ENCODE peak calls at places on chromosomes 7 and 10, in four cellular contexts. One of them, this sample, is unnamed.

GRCh38 chr10:102421645-102422585 is 1.3 kb downstream of the FBXL15 start:
- DNase-seq in MM.1S: peak; percentile 66
- DNase-seq in heart left ventricle: no peak
- DNase-seq in IMR-90: no peak
- DNase-seq in this sample: peak; percentile 54

GRCh38 chr7:85030893-85031292 is 156.0 kb downstream of the SEMA3D start:
- DNase-seq in IMR-90: peak; percentile 79
- DNase-seq in MM.1S: peak; percentile 58
- DNase-seq in heart left ventricle: no peak
- DNase-seq in this sample: peak; percentile 4

GRCh38 chr10:22427890-22428571 is 82.7 kb downstream of the SPAG6 start:
- DNase-seq in MM.1S: no peak
- DNase-seq in heart left ventricle: no peak
- DNase-seq in IMR-90: peak; percentile 90
- DNase-seq in this sample: no peak

GRCh38 chr10:9596368-9596920 is 1421.2 kb upstream of the CELF2 start:
- DNase-seq in MM.1S: no peak
- DNase-seq in IMR-90: peak; percentile 62
- DNase-seq in heart left ventricle: no peak
- DNase-seq in this sample: no peak

GRCh38 chr7:151245360-151246160 is 2.9 kb downstream of the SMARCD3 start:
- DNase-seq in MM.1S: peak; percentile 49
- DNase-seq in heart left ventricle: peak; percentile 51
- DNase-seq in IMR-90: no peak
- DNase-seq in this sample: peak; percentile 92

GRCh38 chr7:114941692-114942091 is 19.8 kb downstream of the MDFIC start:
- DNase-seq in IMR-90: no peak
- DNase-seq in heart left ventricle: no peak
- DNase-seq in MM.1S: no peak
- DNase-seq in this sample: no peak

GRCh38 chr7:44196450-44196872 is 4.3 kb upstream of the YKT6 start:
- DNase-seq in IMR-90: peak; percentile 54
- DNase-seq in heart left ventricle: no peak
- DNase-seq in MM.1S: peak; percentile 24
- DNase-seq in this sample: peak; percentile 73

GRCh38 chr7:474605-475424 is 44.8 kb downstream of the PDGFA start:
- DNase-seq in IMR-90: no peak
- DNase-seq in heart left ventricle: peak; percentile 11
- DNase-seq in MM.1S: no peak
- DNase-seq in this sample: no peak

GRCh38 chr10:62024026-62024701 is 122.7 kb downstream of the ARID5B start:
- DNase-seq in MM.1S: no peak
- DNase-seq in IMR-90: no peak
- DNase-seq in heart left ventricle: no peak
- DNase-seq in this sample: no peak

GRCh38 chr7:132495931-132496330 is 80.3 kb downstream of the PLXNA4 start:
- DNase-seq in heart left ventricle: no peak
- DNase-seq in MM.1S: no peak
- DNase-seq in IMR-90: no peak
- DNase-seq in this sample: no peak

GRCh38 chr7:50363327-50364060 is 59.0 kb downstream of the IKZF1 start:
- DNase-seq in heart left ventricle: no peak
- DNase-seq in IMR-90: no peak
- DNase-seq in MM.1S: no peak
- DNase-seq in this sample: no peak

GRCh38 chr7:69225544-69225943 is 372.7 kb upstream of the AUTS2 start:
- DNase-seq in heart left ventricle: no peak
- DNase-seq in IMR-90: no peak
- DNase-seq in MM.1S: no peak
- DNase-seq in this sample: no peak

GRCh38 chr7:104156842-104157277 is 51.0 kb downstream of the ORC5 start:
- DNase-seq in MM.1S: peak; percentile 61
- DNase-seq in heart left ventricle: no peak
- DNase-seq in IMR-90: peak; percentile 57
- DNase-seq in this sample: peak; percentile 4

GRCh38 chr7:7790041-7790751 is 71.8 kb upstream of the RPA3 start:
- DNase-seq in IMR-90: no peak
- DNase-seq in heart left ventricle: no peak
- DNase-seq in MM.1S: no peak
- DNase-seq in this sample: no peak

GRCh38 chr7:107879400-107880035 is 11.5 kb upstream of the DLD start:
- DNase-seq in IMR-90: peak; percentile 69
- DNase-seq in MM.1S: peak; percentile 60
- DNase-seq in heart left ventricle: no peak
- DNase-seq in this sample: peak; percentile 56

GRCh38 chr10:18795549-18795948 is 136.3 kb downstream of the ARL5B start:
- DNase-seq in heart left ventricle: no peak
- DNase-seq in IMR-90: no peak
- DNase-seq in MM.1S: no peak
- DNase-seq in this sample: no peak

GRCh38 chr10:18797286-18797685 is 138.1 kb downstream of the ARL5B start:
- DNase-seq in IMR-90: no peak
- DNase-seq in heart left ventricle: no peak
- DNase-seq in MM.1S: no peak
- DNase-seq in this sample: no peak

GRCh38 chr10:18793951-18794350 is 134.7 kb downstream of the ARL5B start:
- DNase-seq in IMR-90: peak; percentile 55
- DNase-seq in heart left ventricle: no peak
- DNase-seq in MM.1S: peak; percentile 40
- DNase-seq in this sample: no peak
- TF ChIP-seq CTCF in IMR-90: peak; percentile 51
- TF ChIP-seq CTCF in heart left ventricle: no peak
- TF ChIP-seq CTCF in MM.1S: peak; percentile 44
- TF ChIP-seq CTCF in this sample: no peak

GRCh38 chr7:20200361-20200760 is 16.8 kb downstream of the MACC1 start:
- DNase-seq in heart left ventricle: no peak
- DNase-seq in IMR-90: no peak
- DNase-seq in MM.1S: peak; percentile 38
- DNase-seq in this sample: peak; percentile 36

GRCh38 chr7:20197125-20197524 is 20.1 kb downstream of the MACC1 start:
- DNase-seq in MM.1S: no peak
- DNase-seq in heart left ventricle: no peak
- DNase-seq in IMR-90: peak; percentile 16
- DNase-seq in this sample: no peak

GRCh38 chr7:20199015-20199737 is 18.0 kb downstream of the MACC1 start:
- DNase-seq in MM.1S: peak; percentile 61
- DNase-seq in IMR-90: peak; percentile 87
- DNase-seq in heart left ventricle: peak; percentile 33
- DNase-seq in this sample: peak; percentile 22

GRCh38 chr7:20198295-20198694 is 18.9 kb downstream of the MACC1 start:
- DNase-seq in MM.1S: no peak
- DNase-seq in heart left ventricle: no peak
- DNase-seq in IMR-90: no peak
- DNase-seq in this sample: no peak

DNA sequence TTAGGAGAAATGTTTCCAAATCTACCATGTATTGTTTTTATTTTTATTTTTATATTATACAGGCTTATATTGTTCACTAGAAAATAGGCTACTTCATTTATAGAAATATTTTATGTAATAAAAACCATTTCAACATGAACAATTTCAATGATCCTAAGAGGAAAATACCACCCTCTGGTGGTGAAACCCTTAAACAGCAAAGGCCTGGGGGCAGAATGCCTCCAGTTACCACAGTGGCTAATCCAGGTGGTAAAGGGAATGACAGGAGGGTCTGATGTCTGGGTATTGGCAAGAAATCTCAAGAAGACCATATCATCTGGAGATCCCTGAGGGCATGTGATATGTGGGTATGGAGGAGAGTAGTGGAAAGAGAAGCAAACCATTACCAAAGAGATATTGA is 19.3 kb downstream of the MACC1 start:
- DNase-seq in MM.1S: no peak
- DNase-seq in heart left ventricle: no peak
- DNase-seq in IMR-90: no peak
- DNase-seq in this sample: no peak
- TF ChIP-seq CTCF in MM.1S: peak; percentile 47
- TF ChIP-seq CTCF in heart left ventricle: peak; percentile 25
- TF ChIP-seq CTCF in IMR-90: peak; percentile 19
- TF ChIP-seq CTCF in this sample: peak; percentile 28

DNA sequence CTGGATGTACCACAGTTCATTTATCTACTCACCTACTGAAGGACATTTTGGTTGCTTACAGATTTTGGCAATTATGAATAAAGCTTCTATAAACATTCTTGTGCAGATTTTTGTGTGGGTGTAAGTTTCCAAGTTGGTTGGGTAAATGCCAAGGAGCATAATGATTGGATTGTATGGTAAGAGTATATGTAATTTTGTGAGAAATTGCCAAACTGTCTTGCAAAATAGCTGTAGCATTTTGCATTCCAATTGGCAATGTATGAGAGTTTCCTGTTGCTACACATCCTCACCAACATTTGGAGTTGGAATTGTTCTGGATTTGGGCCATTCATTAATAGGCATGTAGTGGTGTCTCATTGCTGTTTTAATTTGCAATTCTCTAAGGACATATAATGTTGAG is 33.9 kb upstream of the HYAL4 start:
- DNase-seq in MM.1S: no peak
- DNase-seq in heart left ventricle: no peak
- DNase-seq in IMR-90: no peak
- DNase-seq in this sample: no peak
- TF ChIP-seq CTCF in MM.1S: no peak
- TF ChIP-seq CTCF in heart left ventricle: no peak
- TF ChIP-seq CTCF in IMR-90: no peak
- TF ChIP-seq CTCF in this sample: no peak

DNA sequence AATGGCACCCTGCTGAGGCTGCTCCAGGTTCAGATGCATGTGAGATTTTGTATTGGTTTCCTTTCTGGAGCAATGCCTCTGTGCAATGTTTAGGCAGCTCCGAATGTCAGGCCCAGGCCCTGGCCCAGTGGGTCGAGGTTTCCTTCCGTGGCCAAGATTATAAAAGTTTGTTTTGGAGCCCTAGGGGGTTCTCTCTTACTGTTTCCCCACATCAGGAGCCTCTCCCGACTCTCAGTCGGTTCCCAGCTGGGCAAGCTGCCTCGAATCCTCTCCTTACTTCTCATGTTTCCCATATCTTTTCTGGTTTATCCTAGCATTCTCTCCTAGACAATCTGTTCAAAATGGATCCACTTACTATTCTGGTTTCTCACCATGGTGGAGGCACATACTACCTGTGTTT is 11.0 kb downstream of the TMEM140 start:
- DNase-seq in IMR-90: no peak
- DNase-seq in MM.1S: no peak
- DNase-seq in heart left ventricle: no peak
- DNase-seq in this sample: no peak
- TF ChIP-seq CTCF in IMR-90: no peak
- TF ChIP-seq CTCF in MM.1S: no peak
- TF ChIP-seq CTCF in heart left ventricle: no peak
- TF ChIP-seq CTCF in this sample: no peak

This sample was measured in GM20000.